ENCODE peak calls at places on chromosomes 1 and 21, in eight cellular contexts. One of them, this sample, is unnamed.
A peak's percentile ranks its signal among the peaks of the same experiment; 100 is the strongest.

GRCh38 chr1:74971982-74972381 is 162.2 kb upstream of the LHX8 start:
- DNase-seq in foreskin keratinocyte: no peak
- DNase-seq in CD8-positive, alpha-beta T cell: no peak
- DNase-seq in stimulated activated CD4-positive, alpha-beta T cell treated with anti-CD3 and anti-CD28 coated beads, Interleukin-2, amount 100 ng/mL, for 48 hours: no peak
- DNase-seq in kidney tubule cell: no peak
- DNase-seq in G401: no peak
- DNase-seq in activated CD4-positive, alpha-beta T cell treated with anti-CD3 and anti-CD28 coated beads, Interleukin-2, amount 10 ng/mL, durations not matched to agents 7 days and 5 days: no peak
- DNase-seq in iPS DF 19.7: no peak
- DNase-seq in this sample: no peak

GRCh38 chr1:40622051-40622450 is 43.4 kb downstream of the RIMS3 start:
- DNase-seq in activated CD4-positive, alpha-beta T cell treated with anti-CD3 and anti-CD28 coated beads, Interleukin-2, amount 10 ng/mL, durations not matched to agents 7 days and 5 days: no peak
- DNase-seq in G401: no peak
- DNase-seq in foreskin keratinocyte: no peak
- DNase-seq in iPS DF 19.7: no peak
- DNase-seq in stimulated activated CD4-positive, alpha-beta T cell treated with anti-CD3 and anti-CD28 coated beads, Interleukin-2, amount 100 ng/mL, for 48 hours: no peak
- DNase-seq in CD8-positive, alpha-beta T cell: no peak
- DNase-seq in kidney tubule cell: no peak
- DNase-seq in this sample: no peak

GRCh38 chr1:37875833-37876232 is 16.4 kb upstream of the MTF1 start:
- DNase-seq in iPS DF 19.7: no peak
- DNase-seq in kidney tubule cell: peak; percentile 19
- DNase-seq in stimulated activated CD4-positive, alpha-beta T cell treated with anti-CD3 and anti-CD28 coated beads, Interleukin-2, amount 100 ng/mL, for 48 hours: no peak
- DNase-seq in G401: no peak
- DNase-seq in CD8-positive, alpha-beta T cell: no peak
- DNase-seq in activated CD4-positive, alpha-beta T cell treated with anti-CD3 and anti-CD28 coated beads, Interleukin-2, amount 10 ng/mL, durations not matched to agents 7 days and 5 days: no peak
- DNase-seq in foreskin keratinocyte: peak; percentile 9
- DNase-seq in this sample: no peak

GRCh38 chr1:1245178-1245839 is 1.2 kb downstream of the C1QTNF12 start:
- DNase-seq in activated CD4-positive, alpha-beta T cell treated with anti-CD3 and anti-CD28 coated beads, Interleukin-2, amount 10 ng/mL, durations not matched to agents 7 days and 5 days: no peak
- DNase-seq in foreskin keratinocyte: no peak
- DNase-seq in G401: no peak
- DNase-seq in CD8-positive, alpha-beta T cell: no peak
- DNase-seq in stimulated activated CD4-positive, alpha-beta T cell treated with anti-CD3 and anti-CD28 coated beads, Interleukin-2, amount 100 ng/mL, for 48 hours: no peak
- DNase-seq in kidney tubule cell: no peak
- DNase-seq in iPS DF 19.7: no peak
- DNase-seq in this sample: no peak

GRCh38 chr21:36560933-36561575 is 81.1 kb upstream of the CLDN14 start:
- DNase-seq in iPS DF 19.7: no peak
- DNase-seq in foreskin keratinocyte: no peak
- DNase-seq in CD8-positive, alpha-beta T cell: no peak
- DNase-seq in kidney tubule cell: no peak
- DNase-seq in G401: no peak
- DNase-seq in stimulated activated CD4-positive, alpha-beta T cell treated with anti-CD3 and anti-CD28 coated beads, Interleukin-2, amount 100 ng/mL, for 48 hours: no peak
- DNase-seq in activated CD4-positive, alpha-beta T cell treated with anti-CD3 and anti-CD28 coated beads, Interleukin-2, amount 10 ng/mL, durations not matched to agents 7 days and 5 days: no peak
- DNase-seq in this sample: no peak

GRCh38 chr21:34885636-34886553 is 163.2 kb downstream of the RUNX1 start:
- DNase-seq in stimulated activated CD4-positive, alpha-beta T cell treated with anti-CD3 and anti-CD28 coated beads, Interleukin-2, amount 100 ng/mL, for 48 hours: no peak
- DNase-seq in iPS DF 19.7: no peak
- DNase-seq in foreskin keratinocyte: no peak
- DNase-seq in G401: no peak
- DNase-seq in CD8-positive, alpha-beta T cell: no peak
- DNase-seq in activated CD4-positive, alpha-beta T cell treated with anti-CD3 and anti-CD28 coated beads, Interleukin-2, amount 10 ng/mL, durations not matched to agents 7 days and 5 days: peak; percentile 21
- DNase-seq in kidney tubule cell: no peak
- DNase-seq in this sample: no peak

GRCh38 chr1:156858555-156858956 is 361 bp downstream of the INSRR start:
- DNase-seq in CD8-positive, alpha-beta T cell: no peak
- DNase-seq in stimulated activated CD4-positive, alpha-beta T cell treated with anti-CD3 and anti-CD28 coated beads, Interleukin-2, amount 100 ng/mL, for 48 hours: no peak
- DNase-seq in activated CD4-positive, alpha-beta T cell treated with anti-CD3 and anti-CD28 coated beads, Interleukin-2, amount 10 ng/mL, durations not matched to agents 7 days and 5 days: no peak
- DNase-seq in foreskin keratinocyte: no peak
- DNase-seq in iPS DF 19.7: no peak
- DNase-seq in kidney tubule cell: no peak
- DNase-seq in G401: no peak
- DNase-seq in this sample: no peak

GRCh38 chr1:228368801-228369607 is 37.6 kb downstream of the TRIM11 start:
- DNase-seq in kidney tubule cell: no peak
- DNase-seq in G401: no peak
- DNase-seq in stimulated activated CD4-positive, alpha-beta T cell treated with anti-CD3 and anti-CD28 coated beads, Interleukin-2, amount 100 ng/mL, for 48 hours: no peak
- DNase-seq in activated CD4-positive, alpha-beta T cell treated with anti-CD3 and anti-CD28 coated beads, Interleukin-2, amount 10 ng/mL, durations not matched to agents 7 days and 5 days: no peak
- DNase-seq in CD8-positive, alpha-beta T cell: no peak
- DNase-seq in iPS DF 19.7: no peak
- DNase-seq in foreskin keratinocyte: no peak
- DNase-seq in this sample: no peak

GRCh38 chr1:119373465-119373864 is 4.9 kb downstream of the HAO2 start:
- DNase-seq in G401: no peak
- DNase-seq in CD8-positive, alpha-beta T cell: no peak
- DNase-seq in stimulated activated CD4-positive, alpha-beta T cell treated with anti-CD3 and anti-CD28 coated beads, Interleukin-2, amount 100 ng/mL, for 48 hours: no peak
- DNase-seq in activated CD4-positive, alpha-beta T cell treated with anti-CD3 and anti-CD28 coated beads, Interleukin-2, amount 10 ng/mL, durations not matched to agents 7 days and 5 days: no peak
- DNase-seq in foreskin keratinocyte: peak; percentile 74
- DNase-seq in kidney tubule cell: peak; percentile 50
- DNase-seq in iPS DF 19.7: no peak
- DNase-seq in this sample: peak; percentile 68

GRCh38 chr1:167033646-167034045 is 44.6 kb downstream of the MAEL start:
- DNase-seq in iPS DF 19.7: no peak
- DNase-seq in G401: no peak
- DNase-seq in activated CD4-positive, alpha-beta T cell treated with anti-CD3 and anti-CD28 coated beads, Interleukin-2, amount 10 ng/mL, durations not matched to agents 7 days and 5 days: no peak
- DNase-seq in CD8-positive, alpha-beta T cell: no peak
- DNase-seq in kidney tubule cell: no peak
- DNase-seq in stimulated activated CD4-positive, alpha-beta T cell treated with anti-CD3 and anti-CD28 coated beads, Interleukin-2, amount 100 ng/mL, for 48 hours: no peak
- DNase-seq in foreskin keratinocyte: no peak
- DNase-seq in this sample: no peak